ENCODE peak calls at places on chromosomes 1 and 21, in five cellular contexts. T is tibial nerve, J is endothelial cell of umbilical vein, Y is heart left ventricle, O is ovary. G is an unnamed sample.

GRCh38 chr1:153542956-153543737 is 2.4 kb upstream of the S100A5 start:
- DNase-seq in T (no peak), Y (no peak), O (peak), J (no peak), G (no peak)

GRCh38 chr1:52365091-52365745 is 787 bp downstream of the CC2D1B start:
- DNase-seq in Y (peak), O (peak), T (no peak), J (peak), G (peak)

GRCh38 chr1:55506686-55507577 is 291.8 kb upstream of the USP24 start:
- DNase-seq in O (no peak), Y (no peak), T (no peak), J (no peak), G (no peak)

GRCh38 chr1:5225687-5226389 is 571.4 kb downstream of the AJAP1 start:
- DNase-seq in O (no peak), Y (no peak), T (no peak), J (no peak), G (no peak)

GRCh38 chr1:171434717-171435346 is 50.5 kb upstream of the PRRC2C start:
- DNase-seq in T (no peak), O (no peak), Y (no peak), J (peak), G (no peak)

GRCh38 chr1:228842094-228842775 is 107.0 kb downstream of the RHOU start:
- DNase-seq in Y (no peak), T (no peak), O (peak), J (peak), G (peak)

GRCh38 chr1:224874775-224875174 is 54.7 kb upstream of the DNAH14 start:
- DNase-seq in T (no peak), O (no peak), Y (no peak), J (no peak), G (no peak)

GRCh38 chr21:31520506-31521163 is 138.9 kb upstream of the SOD1 start:
- DNase-seq in O (no peak), Y (no peak), T (no peak), J (no peak), G (no peak)

GRCh38 chr21:32595431-32595830 is 10.1 kb upstream of the TCP10L start:
- DNase-seq in J (no peak), O (no peak), T (no peak), Y (no peak), G (no peak)

GRCh38 chr1:66532798-66533783 is 862 bp upstream of the SGIP1 start:
- DNase-seq in J (peak), Y (peak), O (no peak), T (no peak), G (peak)

GRCh38 chr1:61278966-61279365 is 196.6 kb downstream of the NFIA start:
- DNase-seq in Y (no peak), T (no peak), O (no peak), J (peak), G (no peak)

GRCh38 chr1:192445849-192446489 is 129.2 kb downstream of the RGS21 start:
- DNase-seq in J (peak), Y (no peak), O (no peak), T (peak), G (peak)

GRCh38 chr1:207223162-207223561 is 98.3 kb upstream of the CD55 start:
- DNase-seq in T (no peak), J (no peak), Y (no peak), O (no peak), G (no peak)

GRCh38 chr1:54872041-54872342 is 15.0 kb downstream of the DHCR24 start:
- DNase-seq in J (no peak), T (no peak), Y (no peak), O (no peak), G (peak)

GRCh38 chr21:43203523-43204080 is 34.8 kb downstream of the CRYAA start:
- DNase-seq in O (no peak), Y (no peak), T (no peak), J (no peak), G (no peak)

GRCh38 chr21:43603230-43603626 is 56.1 kb downstream of the HSF2BP start:
- DNase-seq in Y (no peak), O (no peak), J (no peak), T (no peak), G (no peak)

GRCh38 chr1:184315254-184315653 is 71.6 kb upstream of the C1orf21 start:
- DNase-seq in Y (no peak), J (no peak), T (no peak), O (no peak), G (no peak)

GRCh38 chr1:204074274-204075115 is 1.6 kb downstream of the SOX13 start:
- DNase-seq in J (peak), O (peak), Y (peak), T (no peak), G (no peak)

GRCh38 chr1:156691665-156692408 is 13.5 kb downstream of the CRABP2 start:
- DNase-seq in T (no peak), O (no peak), J (no peak), Y (peak), G (no peak)

GRCh38 chr1:169321539-169321938 is 46.1 kb downstream of the NME7 start:
- DNase-seq in Y (no peak), J (no peak), T (no peak), O (no peak), G (no peak)

GRCh38 chr1:24984800-24985552 is 54.9 kb upstream of the RUNX3 start:
- DNase-seq in Y (peak), J (no peak), T (no peak), O (no peak), G (no peak)

GRCh38 chr1:35264861-35265260 is 3.6 kb upstream of the ZMYM4 start:
- DNase-seq in O (peak), Y (no peak), T (no peak), J (peak), G (no peak)

GRCh38 chr21:14356771-14357170 is 26.2 kb downstream of the HSPA13 start:
- DNase-seq in T (no peak), J (no peak), O (no peak), Y (no peak), G (no peak)

GRCh38 chr1:156194300-156194652 is 372 bp downstream of the SLC25A44 start:
- DNase-seq in T (no peak), J (no peak), Y (no peak), O (no peak), G (no peak)

GRCh38 chr1:218584418-218585155 is 239.5 kb downstream of the TGFB2 start:
- DNase-seq in Y (no peak), J (no peak), T (no peak), O (no peak), G (no peak)

GRCh38 chr21:33685613-33686197 is 43.4 kb downstream of the ITSN1 start:
- DNase-seq in T (no peak), J (peak), Y (no peak), O (no peak), G (no peak)

DNA sequence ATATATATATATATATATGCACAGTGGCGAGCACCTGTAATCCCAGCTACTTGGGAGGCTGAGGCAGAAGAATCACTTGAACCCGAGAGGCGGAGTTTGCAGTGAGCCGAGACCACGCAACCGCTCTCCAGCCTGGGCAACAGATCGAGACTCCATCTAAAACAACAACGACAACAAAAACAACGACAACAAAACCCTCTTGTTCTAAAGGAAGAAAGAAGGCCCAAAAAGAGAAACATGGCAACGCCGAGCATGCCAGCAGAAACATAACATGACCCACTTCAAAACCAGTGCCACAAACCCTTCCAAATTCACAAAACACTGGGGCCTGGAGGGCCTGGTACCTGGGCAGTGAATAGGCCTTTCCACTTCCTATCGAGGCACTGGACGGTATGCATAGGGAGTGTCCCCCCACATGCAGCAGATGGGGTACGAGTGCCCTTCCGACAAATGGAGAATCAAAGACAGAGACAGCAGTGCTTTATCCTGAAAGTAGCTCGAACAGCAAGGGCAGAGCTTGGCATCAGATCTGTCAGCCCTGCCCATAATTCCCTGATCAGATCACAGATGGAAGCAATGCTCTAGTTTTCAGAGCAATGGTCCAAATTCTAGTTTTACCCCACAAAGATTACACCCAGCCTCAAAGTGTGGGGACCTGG is 52.0 kb downstream of the TOMM20 start:
- DNase-seq in T (no peak), O (no peak), J (no peak), Y (no peak), G (no peak)
- TF ChIP-seq POLR2A in T (no peak), O (no peak), J (no peak), Y (no peak), G (no peak)

GRCh38 chr1:23558140-23558871 is 995 bp downstream of the ID3 start:
- DNase-seq in Y (peak), J (peak), T (peak), O (peak), G (no peak)
- TF ChIP-seq POLR2A in Y (peak), J (peak), T (no peak), O (no peak), G (no peak)

GRCh38 chr1:220881918-220882891 is 3.0 kb downstream of the HLX start:
- DNase-seq in J (no peak), O (no peak), T (no peak), Y (peak), G (no peak)

GRCh38 chr1:220879509-220880366 is 495 bp downstream of the HLX start:
- DNase-seq in Y (peak), T (no peak), J (peak), O (peak), G (peak)

GRCh38 chr1:220880367-220880680 is 1.1 kb downstream of the HLX start:
- DNase-seq in J (no peak), Y (no peak), O (no peak), T (no peak), G (no peak)

GRCh38 chr1:220879090-220879508 is at the start of gene HLX:
- DNase-seq in J (peak), T (peak), Y (peak), O (peak), G (peak)

DNA sequence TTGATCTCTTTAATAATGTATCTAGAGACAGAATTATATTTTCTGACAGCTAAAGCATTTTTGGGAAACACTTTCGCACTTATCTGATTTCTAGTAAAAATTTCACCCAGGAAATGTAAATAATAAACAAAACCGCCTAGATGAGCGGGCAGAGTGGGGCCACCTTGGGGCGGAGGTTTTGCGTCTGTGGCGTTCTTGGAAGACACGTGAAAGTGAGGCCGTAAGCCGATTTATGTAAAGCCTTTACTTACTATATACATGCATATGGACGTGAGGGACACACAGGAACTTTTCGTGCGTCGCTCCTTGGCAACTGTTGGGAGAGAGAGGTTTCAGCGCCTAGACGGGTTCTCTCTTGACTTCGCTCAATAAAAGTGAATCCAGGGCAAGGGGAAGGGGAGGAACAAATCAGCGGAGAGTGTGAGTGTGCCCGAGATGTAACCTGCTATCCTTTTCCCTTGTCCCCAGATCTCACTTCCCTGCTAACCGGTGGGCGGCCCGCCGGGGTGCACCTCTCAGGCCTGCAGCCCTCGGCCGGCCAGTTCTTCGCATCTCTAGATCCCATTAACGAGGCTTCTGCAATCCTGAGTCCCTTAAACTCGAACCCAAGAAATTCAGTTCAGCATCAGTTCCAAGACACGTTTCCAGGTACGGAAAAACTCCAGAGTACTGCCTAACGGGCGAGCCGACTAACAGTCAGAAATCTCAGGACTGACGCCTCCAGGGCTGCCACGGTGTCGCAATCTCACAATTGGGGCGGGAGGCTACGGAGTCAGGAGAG is 1.7 kb downstream of the HLX start:
- DNase-seq in T (no peak), J (no peak), O (peak), Y (peak), G (peak)
- TF ChIP-seq POLR2A in T (peak), J (no peak), O (no peak), Y (no peak), G (no peak)

GRCh38 chr1:23368562-23369334 is 888 bp downstream of the ZNF436 start:
- DNase-seq in Y (peak), J (peak), O (peak), T (peak), G (peak)
- TF ChIP-seq POLR2A in Y (peak), J (peak), O (peak), T (peak), G (peak)

GRCh38 chr1:99647460-99647859 is 1.5 kb downstream of the PALMD start:
- DNase-seq in T (no peak), J (peak), Y (no peak), O (no peak), G (no peak)
- TF ChIP-seq POLR2A in T (no peak), J (no peak), Y (no peak), O (no peak), G (no peak)

DNA sequence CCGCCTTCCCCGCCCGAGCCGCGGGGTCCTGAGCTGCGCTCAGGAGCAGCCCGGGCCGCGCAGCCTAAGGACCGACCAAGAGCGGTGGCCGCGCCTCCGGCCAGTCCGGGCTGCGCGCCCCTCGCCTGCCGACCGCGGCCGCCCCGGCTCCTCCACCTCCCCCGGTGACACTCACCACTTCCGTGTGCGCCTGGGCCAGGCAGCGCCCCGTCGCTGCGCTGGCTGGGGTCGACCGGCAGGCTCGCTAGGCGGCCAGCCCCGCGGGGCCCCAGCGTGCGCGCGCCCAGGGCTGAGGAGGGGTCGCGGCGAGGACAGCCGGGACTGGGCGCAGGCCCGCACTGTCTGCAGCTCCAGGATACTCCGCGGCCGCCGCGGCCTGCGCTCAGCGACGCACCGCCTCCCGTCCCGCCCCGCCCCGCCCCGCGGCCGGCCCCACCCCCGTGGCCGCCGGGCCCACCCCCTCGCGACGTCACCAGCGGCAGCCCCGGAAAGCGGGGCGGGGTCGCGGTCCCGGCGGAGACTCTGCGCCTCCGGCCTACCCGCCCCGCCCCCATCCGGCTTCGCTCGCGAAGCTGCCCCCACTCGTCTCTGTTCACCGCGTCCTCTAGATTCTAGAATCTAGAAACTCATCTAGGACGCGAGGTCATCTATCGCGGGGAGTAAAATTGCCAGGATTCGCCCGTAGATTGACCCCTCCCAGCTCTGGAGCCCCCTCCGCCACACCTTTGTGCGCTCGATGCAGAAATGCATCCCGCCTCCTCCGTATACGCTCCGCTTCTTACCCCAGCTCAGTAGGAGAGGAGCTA is at the start of gene JAK1:
- DNase-seq in J (peak), O (peak), Y (peak), T (peak), G (peak)
- TF ChIP-seq POLR2A in J (peak), O (peak), Y (peak), T (peak), G (peak)

GRCh38 chr1:112707217-112708001 is 482 bp upstream of the RHOC start:
- DNase-seq in Y (peak), T (peak), O (peak), J (peak), G (peak)

GRCh38 chr1:112704908-112705627 is 1.9 kb downstream of the RHOC start:
- DNase-seq in Y (peak), J (peak), T (peak), O (peak), G (peak)

GRCh38 chr1:112708489-112708888 is 1.6 kb upstream of the RHOC start:
- DNase-seq in J (no peak), O (no peak), T (no peak), Y (no peak), G (no peak)

GRCh38 chr1:112708002-112708448 is 1.1 kb upstream of the RHOC start:
- DNase-seq in T (no peak), O (no peak), J (no peak), Y (no peak), G (no peak)

DNA sequence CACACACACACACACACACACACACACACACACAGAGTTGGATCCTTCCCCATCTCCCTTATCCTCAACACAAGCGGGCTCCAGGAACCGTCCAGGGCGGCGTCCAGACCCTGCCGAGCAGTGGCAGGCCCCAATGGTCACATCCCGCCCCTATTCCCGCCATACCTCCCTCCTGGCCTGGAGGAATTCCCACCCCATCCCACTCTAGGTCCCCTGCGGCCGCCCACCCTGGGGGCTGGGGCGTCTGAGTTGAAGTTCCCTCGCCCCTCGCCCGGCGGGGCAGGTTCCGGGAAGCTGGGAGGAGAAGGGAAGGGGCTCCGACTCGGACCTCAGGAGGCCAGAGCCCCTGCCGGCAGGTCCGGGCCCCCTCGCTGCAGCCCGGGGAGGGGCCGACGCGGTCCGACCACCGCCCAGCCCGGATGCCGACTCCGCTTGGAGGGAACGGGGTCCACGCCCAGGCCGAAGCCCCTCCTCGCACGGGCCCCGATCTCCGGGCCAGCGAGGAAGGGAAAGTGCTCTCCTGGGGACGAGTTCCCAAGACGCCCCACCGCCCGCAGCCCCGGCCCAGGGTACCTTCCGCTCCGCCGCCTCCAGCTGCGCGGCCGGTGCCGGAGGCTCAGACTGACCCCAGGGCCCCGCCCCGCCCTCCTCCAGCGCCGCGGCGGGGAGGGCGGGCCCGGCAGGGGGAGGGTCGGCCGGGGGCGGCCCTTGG is at the start of gene RHOC:
- DNase-seq in J (no peak), O (peak), Y (peak), T (peak), G (peak)
- TF ChIP-seq POLR2A in J (peak), O (peak), Y (peak), T (peak), G (no peak)

GRCh38 chr1:83692524-83693336 is 306.2 kb downstream of the TTLL7 start:
- DNase-seq in O (no peak), Y (no peak), J (peak), T (no peak), G (no peak)
- TF ChIP-seq POLR2A in O (no peak), Y (no peak), J (no peak), T (no peak), G (no peak)

G was measured in erythroblast.